ENCODE peak calls at places on chromosome 1, in four cellular contexts. Q is psoas muscle, Y is C1 segment of cervical spinal cord, L is esophagus squamous epithelium. B is an unnamed sample.

GRCh38 chr1:234779160-234779538 is 169.2 kb upstream of the IRF2BP2 start:
- DNase-seq in Q (no peak), Y (no peak), L (no peak), B (no peak)

GRCh38 chr1:116246174-116246573 is 126.9 kb upstream of the ATP1A1 start:
- DNase-seq in Q (no peak), Y (no peak), L (no peak), B (no peak)

GRCh38 chr1:94998748-94999147 is 71.8 kb upstream of the CNN3 start:
- DNase-seq in Q (no peak), Y (no peak), L (no peak), B (no peak)

GRCh38 chr1:226644541-226645176 is 94.4 kb downstream of the ITPKB start:
- DNase-seq in Q (peak), Y (no peak), L (no peak), B (no peak)

GRCh38 chr1:113966013-113966412 is 13.3 kb upstream of the OLFML3 start:
- DNase-seq in Q (no peak), Y (no peak), L (no peak), B (no peak)

GRCh38 chr1:22197644-22198043 is 54.7 kb upstream of the WNT4 start:
- DNase-seq in Q (no peak), Y (no peak), L (no peak), B (no peak)

GRCh38 chr1:84489766-84490165 is 10.7 kb downstream of the RPF1 start:
- DNase-seq in Q (no peak), Y (no peak), L (no peak), B (no peak)

GRCh38 chr1:29119365-29119929 is 4.3 kb downstream of the TMEM200B start:
- DNase-seq in Q (no peak), Y (no peak), L (no peak), B (no peak)

GRCh38 chr1:36486436-36487335 is 4.0 kb upstream of the CSF3R start:
- DNase-seq in Q (peak), Y (no peak), L (no peak), B (no peak)

GRCh38 chr1:58964880-58965279 is 181.0 kb upstream of the JUN start:
- DNase-seq in Q (peak), Y (no peak), L (no peak), B (no peak)

GRCh38 chr1:78918157-78918556 is 88.4 kb downstream of the ADGRL4 start:
- DNase-seq in Q (no peak), Y (no peak), L (no peak), B (no peak)

GRCh38 chr1:199932462-199932861 is 95.0 kb upstream of the NR5A2 start:
- DNase-seq in Q (no peak), Y (no peak), L (no peak), B (no peak)